ENCODE peak calls at places on chromosomes 11 and 22, in nine cellular contexts. One of them, this sample, is unnamed.

GRCh38 chr22:23575601-23576000 is 4.5 kb downstream of the IGLL1 start:
- DNase-seq in adrenal gland: no peak
- DNase-seq in body of pancreas: no peak
- DNase-seq in sigmoid colon: no peak
- DNase-seq in uterus: no peak
- DNase-seq in right lobe of liver: peak; percentile 4
- DNase-seq in heart left ventricle: no peak
- DNase-seq in NB4: no peak
- DNase-seq in A549: no peak
- DNase-seq in this sample: no peak

GRCh38 chr11:128653828-128654231 is 40.0 kb upstream of the FLI1 start:
- DNase-seq in adrenal gland: no peak
- DNase-seq in body of pancreas: peak; percentile 71
- DNase-seq in sigmoid colon: peak; percentile 74
- DNase-seq in uterus: no peak
- DNase-seq in right lobe of liver: peak; percentile 61
- DNase-seq in heart left ventricle: no peak
- DNase-seq in NB4: no peak
- DNase-seq in A549: peak; percentile 47
- DNase-seq in this sample: peak; percentile 23

GRCh38 chr11:65581928-65582327 is 6.1 kb downstream of the EHBP1L1 start:
- DNase-seq in adrenal gland: no peak
- DNase-seq in body of pancreas: no peak
- DNase-seq in sigmoid colon: no peak
- DNase-seq in uterus: no peak
- DNase-seq in right lobe of liver: no peak
- DNase-seq in heart left ventricle: no peak
- DNase-seq in NB4: no peak
- DNase-seq in A549: no peak
- DNase-seq in this sample: no peak

GRCh38 chr11:35357893-35358292 is 61.5 kb downstream of the SLC1A2 start:
- DNase-seq in adrenal gland: no peak
- DNase-seq in body of pancreas: no peak
- DNase-seq in sigmoid colon: no peak
- DNase-seq in uterus: no peak
- DNase-seq in right lobe of liver: no peak
- DNase-seq in heart left ventricle: no peak
- DNase-seq in NB4: no peak
- DNase-seq in A549: no peak
- DNase-seq in this sample: no peak

GRCh38 chr22:29251981-29252978 is 15.5 kb downstream of the RHBDD3 start:
- DNase-seq in adrenal gland: no peak
- DNase-seq in body of pancreas: no peak
- DNase-seq in sigmoid colon: no peak
- DNase-seq in uterus: no peak
- DNase-seq in right lobe of liver: no peak
- DNase-seq in heart left ventricle: no peak
- DNase-seq in NB4: no peak
- DNase-seq in A549: no peak
- DNase-seq in this sample: no peak

GRCh38 chr11:8015753-8016239 is 28.7 kb downstream of the EIF3F start:
- DNase-seq in adrenal gland: no peak
- DNase-seq in body of pancreas: no peak
- DNase-seq in sigmoid colon: no peak
- DNase-seq in uterus: no peak
- DNase-seq in right lobe of liver: no peak
- DNase-seq in heart left ventricle: no peak
- DNase-seq in NB4: no peak
- DNase-seq in A549: no peak
- DNase-seq in this sample: no peak

GRCh38 chr11:75014129-75014528 is 25.4 kb downstream of the NEU3 start:
- DNase-seq in adrenal gland: no peak
- DNase-seq in body of pancreas: no peak
- DNase-seq in sigmoid colon: no peak
- DNase-seq in uterus: no peak
- DNase-seq in right lobe of liver: no peak
- DNase-seq in heart left ventricle: peak; percentile 26
- DNase-seq in NB4: no peak
- DNase-seq in A549: peak; percentile 18
- DNase-seq in this sample: peak; percentile 75

GRCh38 chr22:48238966-48239365 is 1476.5 kb downstream of the TBC1D22A start:
- DNase-seq in adrenal gland: no peak
- DNase-seq in body of pancreas: no peak
- DNase-seq in sigmoid colon: no peak
- DNase-seq in uterus: no peak
- DNase-seq in right lobe of liver: no peak
- DNase-seq in heart left ventricle: no peak
- DNase-seq in NB4: no peak
- DNase-seq in A549: no peak
- DNase-seq in this sample: no peak

GRCh38 chr11:15197696-15198095 is 83.0 kb downstream of the INSC start:
- DNase-seq in adrenal gland: no peak
- DNase-seq in body of pancreas: no peak
- DNase-seq in sigmoid colon: no peak
- DNase-seq in uterus: no peak
- DNase-seq in right lobe of liver: no peak
- DNase-seq in heart left ventricle: no peak
- DNase-seq in NB4: no peak
- DNase-seq in A549: no peak
- DNase-seq in this sample: no peak

GRCh38 chr11:7892751-7893356 is 38.2 kb downstream of the OR10A6 start:
- DNase-seq in adrenal gland: no peak
- DNase-seq in body of pancreas: no peak
- DNase-seq in sigmoid colon: no peak
- DNase-seq in uterus: no peak
- DNase-seq in right lobe of liver: no peak
- DNase-seq in heart left ventricle: no peak
- DNase-seq in NB4: peak; percentile 59
- DNase-seq in A549: peak; percentile 57
- DNase-seq in this sample: no peak

GRCh38 chr11:83191491-83191890 is 2.0 kb upstream of the ANKRD42 start:
- DNase-seq in adrenal gland: no peak
- DNase-seq in body of pancreas: no peak
- DNase-seq in sigmoid colon: no peak
- DNase-seq in uterus: no peak
- DNase-seq in right lobe of liver: no peak
- DNase-seq in heart left ventricle: no peak
- DNase-seq in NB4: no peak
- DNase-seq in A549: no peak
- DNase-seq in this sample: no peak

GRCh38 chr22:19974935-19975706 is 33.5 kb upstream of the TXNRD2 start:
- DNase-seq in adrenal gland: no peak
- DNase-seq in body of pancreas: no peak
- DNase-seq in sigmoid colon: no peak
- DNase-seq in uterus: no peak
- DNase-seq in right lobe of liver: no peak
- DNase-seq in heart left ventricle: no peak
- DNase-seq in NB4: peak; percentile 89
- DNase-seq in A549: no peak
- DNase-seq in this sample: no peak

GRCh38 chr11:6576471-6577373 is 26.7 kb downstream of the RRP8 start:
- DNase-seq in adrenal gland: no peak
- DNase-seq in body of pancreas: no peak
- DNase-seq in sigmoid colon: peak; percentile 83
- DNase-seq in uterus: peak; percentile 46
- DNase-seq in right lobe of liver: no peak
- DNase-seq in heart left ventricle: peak; percentile 46
- DNase-seq in NB4: peak; percentile 10
- DNase-seq in A549: no peak
- DNase-seq in this sample: no peak

GRCh38 chr11:93198221-93198650 is 445 bp upstream of the SLC36A4 start:
- DNase-seq in adrenal gland: no peak
- DNase-seq in body of pancreas: no peak
- DNase-seq in sigmoid colon: no peak
- DNase-seq in uterus: no peak
- DNase-seq in right lobe of liver: no peak
- DNase-seq in heart left ventricle: no peak
- DNase-seq in NB4: no peak
- DNase-seq in A549: no peak
- DNase-seq in this sample: no peak

GRCh38 chr11:55357560-55358184 is 10.1 kb upstream of the OR4A15 start:
- DNase-seq in adrenal gland: no peak
- DNase-seq in body of pancreas: no peak
- DNase-seq in sigmoid colon: no peak
- DNase-seq in uterus: no peak
- DNase-seq in right lobe of liver: no peak
- DNase-seq in heart left ventricle: no peak
- DNase-seq in NB4: peak; percentile 70
- DNase-seq in A549: peak; percentile 12
- DNase-seq in this sample: no peak
- H3K4me3 ChIP-seq in adrenal gland: no peak overlapping the region
- H3K4me3 ChIP-seq in body of pancreas: no peak overlapping the region
- H3K4me3 ChIP-seq in sigmoid colon: no peak overlapping the region
- H3K4me3 ChIP-seq in uterus: no peak overlapping the region
- H3K4me3 ChIP-seq in right lobe of liver: no peak overlapping the region
- H3K4me3 ChIP-seq in heart left ventricle: no peak overlapping the region
- H3K4me3 ChIP-seq in NB4: no peak overlapping the region
- H3K4me3 ChIP-seq in A549: no peak overlapping the region
- H3K4me3 ChIP-seq in this sample: no peak overlapping the region

DNA sequence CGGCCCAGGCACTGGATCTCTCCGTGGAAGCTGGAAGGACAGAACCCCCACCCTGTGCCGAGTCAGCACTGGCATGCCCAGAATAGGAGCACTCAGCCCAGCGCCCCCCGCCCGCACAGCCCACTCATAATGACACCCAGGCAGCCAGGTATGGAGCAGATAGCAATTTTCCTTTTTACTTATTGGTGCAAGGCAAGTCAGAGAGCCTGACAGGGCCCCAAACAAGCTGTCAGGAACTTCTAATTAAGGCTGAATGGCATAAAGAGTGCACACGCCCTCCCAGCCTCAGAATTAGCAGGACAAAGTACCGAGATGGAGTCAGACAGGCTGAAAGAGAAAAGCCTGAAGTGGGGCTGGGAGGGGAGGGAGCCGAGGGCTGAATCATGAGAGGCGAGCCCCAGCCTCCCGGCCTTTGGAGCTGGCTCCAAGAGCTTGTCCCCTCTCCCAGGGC is 76.9 kb downstream of the DSCAML1 start:
- DNase-seq in adrenal gland: no peak
- DNase-seq in body of pancreas: no peak
- DNase-seq in sigmoid colon: no peak
- DNase-seq in uterus: no peak
- DNase-seq in right lobe of liver: no peak
- DNase-seq in heart left ventricle: no peak
- DNase-seq in NB4: no peak
- DNase-seq in A549: no peak
- DNase-seq in this sample: no peak
- TF ChIP-seq POLR2A in adrenal gland: no peak
- TF ChIP-seq POLR2A in body of pancreas: no peak
- TF ChIP-seq POLR2A in sigmoid colon: no peak
- TF ChIP-seq POLR2A in uterus: no peak
- TF ChIP-seq POLR2A in right lobe of liver: no peak
- TF ChIP-seq POLR2A in heart left ventricle: no peak
- TF ChIP-seq POLR2A in NB4: no peak
- TF ChIP-seq POLR2A in A549: no peak
- TF ChIP-seq POLR2A in this sample: no peak

DNA sequence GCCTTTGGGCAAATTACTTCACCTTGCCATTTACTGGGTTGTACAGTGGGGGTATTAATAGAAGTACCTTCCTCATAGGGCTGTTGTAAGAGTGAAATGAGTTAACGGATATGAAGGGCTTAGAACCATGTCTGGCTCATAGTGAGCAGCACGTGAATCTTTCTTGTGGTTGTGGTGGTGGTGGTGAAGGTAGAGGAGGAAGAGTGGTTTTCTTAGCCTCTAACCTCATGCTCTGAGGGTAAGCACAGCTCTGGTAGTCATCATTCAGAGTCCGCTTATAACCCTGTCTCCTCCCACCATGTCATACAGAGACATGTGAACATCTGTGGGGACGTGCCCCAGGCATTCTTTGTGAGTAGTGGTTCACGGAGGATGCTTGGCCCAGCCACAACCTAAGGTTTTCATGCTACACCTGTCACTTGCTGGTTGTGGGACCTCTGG is 43.6 kb downstream of the TEAD1 start:
- DNase-seq in adrenal gland: no peak
- DNase-seq in body of pancreas: no peak
- DNase-seq in sigmoid colon: no peak
- DNase-seq in uterus: no peak
- DNase-seq in right lobe of liver: no peak
- DNase-seq in heart left ventricle: no peak
- DNase-seq in NB4: no peak
- DNase-seq in A549: no peak
- DNase-seq in this sample: no peak
- H3K4me3 ChIP-seq in adrenal gland: no peak overlapping the region
- H3K4me3 ChIP-seq in body of pancreas: no peak overlapping the region
- H3K4me3 ChIP-seq in sigmoid colon: no peak overlapping the region
- H3K4me3 ChIP-seq in uterus: no peak overlapping the region
- H3K4me3 ChIP-seq in right lobe of liver: no peak overlapping the region
- H3K4me3 ChIP-seq in heart left ventricle: no peak overlapping the region
- H3K4me3 ChIP-seq in NB4: no peak overlapping the region
- H3K4me3 ChIP-seq in A549: no peak overlapping the region
- H3K4me3 ChIP-seq in this sample: no peak overlapping the region

GRCh38 chr22:17917490-17917983 is 106.8 kb downstream of the MICAL3 start:
- DNase-seq in adrenal gland: no peak
- DNase-seq in body of pancreas: no peak
- DNase-seq in sigmoid colon: peak; percentile 66
- DNase-seq in uterus: no peak
- DNase-seq in right lobe of liver: no peak
- DNase-seq in heart left ventricle: no peak
- DNase-seq in NB4: no peak
- DNase-seq in A549: no peak
- DNase-seq in this sample: peak; percentile 67
- TF ChIP-seq POLR2A in adrenal gland: no peak
- TF ChIP-seq POLR2A in body of pancreas: no peak
- TF ChIP-seq POLR2A in sigmoid colon: no peak
- TF ChIP-seq POLR2A in uterus: no peak
- TF ChIP-seq POLR2A in right lobe of liver: no peak
- TF ChIP-seq POLR2A in heart left ventricle: no peak
- TF ChIP-seq POLR2A in NB4: no peak
- TF ChIP-seq POLR2A in A549: no peak
- TF ChIP-seq POLR2A in this sample: no peak

DNA sequence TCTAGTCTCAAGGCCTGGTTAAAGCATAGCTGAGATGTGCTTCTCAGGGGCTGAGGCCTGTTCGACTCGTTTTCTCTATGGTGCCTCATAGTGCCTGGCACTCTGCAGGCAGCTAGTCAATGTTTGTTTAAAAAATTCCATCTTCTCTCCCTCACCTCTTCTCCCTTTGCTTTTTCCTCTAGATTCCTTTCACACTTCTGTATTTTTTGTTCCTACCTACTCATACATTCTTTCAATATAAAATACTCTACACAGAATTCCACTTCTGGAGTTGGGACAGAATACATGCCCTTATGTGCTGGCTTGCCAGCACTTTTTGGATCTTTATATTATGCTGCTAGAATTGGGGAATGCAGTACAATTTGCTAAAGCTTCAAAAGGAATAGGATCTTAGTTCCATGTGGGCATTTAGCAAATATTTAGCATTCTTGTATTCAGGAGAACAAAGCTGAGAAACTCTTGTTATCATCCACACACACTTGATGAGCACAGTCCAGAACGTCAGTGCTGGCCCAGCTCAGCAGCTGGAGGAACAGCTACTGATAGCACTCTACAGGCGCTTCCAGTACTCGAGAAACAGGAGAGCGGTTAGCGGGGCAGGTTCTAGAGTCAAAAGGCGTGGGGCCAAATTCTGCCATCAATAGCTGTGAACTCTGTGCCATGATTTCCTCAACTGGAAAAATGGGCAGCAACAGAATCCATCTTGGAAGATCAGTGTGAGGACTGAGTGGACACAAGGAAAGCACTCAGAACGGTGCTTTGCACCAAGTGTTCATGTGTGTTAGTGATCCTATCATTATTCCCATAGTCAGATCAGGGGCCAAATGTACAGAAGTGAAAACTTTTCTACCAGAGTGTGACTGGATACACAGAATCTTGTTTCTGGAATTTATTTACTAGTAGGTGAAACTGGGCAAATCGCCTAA is 3.4 kb downstream of the JOSD1 start:
- DNase-seq in adrenal gland: no peak
- DNase-seq in body of pancreas: no peak
- DNase-seq in sigmoid colon: peak; percentile 62
- DNase-seq in uterus: no peak
- DNase-seq in right lobe of liver: no peak
- DNase-seq in heart left ventricle: no peak
- DNase-seq in NB4: no peak
- DNase-seq in A549: no peak
- DNase-seq in this sample: no peak
- H3K4me3 ChIP-seq in adrenal gland: no peak overlapping the region
- H3K4me3 ChIP-seq in body of pancreas: no peak overlapping the region
- H3K4me3 ChIP-seq in sigmoid colon: no peak overlapping the region
- H3K4me3 ChIP-seq in uterus: no peak overlapping the region
- H3K4me3 ChIP-seq in right lobe of liver: no peak overlapping the region
- H3K4me3 ChIP-seq in heart left ventricle: peak overlapping the region; percentile 87
- H3K4me3 ChIP-seq in NB4: peak overlapping the region; percentile 78
- H3K4me3 ChIP-seq in A549: peak overlapping the region; percentile 6
- H3K4me3 ChIP-seq in this sample: no peak overlapping the region